ENCODE peak calls at places on chromosomes 7 and 10, in ten cellular contexts. One of them, this sample, is unnamed.

GRCh38 chr10:35637456-35637855 is 4.6 kb downstream of the FZD8 start:
- DNase-seq in NT2/D1: no peak
- DNase-seq in NCI-H748 treated with DMSO at 0.1 percent for 48 hours: no peak
- DNase-seq in cardiac muscle cell: peak
- DNase-seq in brain microvascular endothelial cell: no peak
- DNase-seq in heart left ventricle: no peak
- DNase-seq in stimulated activated CD4-positive, alpha-beta T cell treated with anti-CD3 and anti-CD28 coated beads, Interleukin-2, amount 100 ng/mL, for 48 hours: no peak
- DNase-seq in iPS-NIHi11: no peak
- DNase-seq in GM23338: peak
- DNase-seq in GM12878: no peak
- DNase-seq in this sample: no peak

GRCh38 chr10:10517866-10518265 is 499.8 kb upstream of the CELF2 start:
- DNase-seq in stimulated activated CD4-positive, alpha-beta T cell treated with anti-CD3 and anti-CD28 coated beads, Interleukin-2, amount 100 ng/mL, for 48 hours: no peak
- DNase-seq in heart left ventricle: no peak
- DNase-seq in NT2/D1: no peak
- DNase-seq in iPS-NIHi11: no peak
- DNase-seq in brain microvascular endothelial cell: no peak
- DNase-seq in GM12878: no peak
- DNase-seq in NCI-H748 treated with DMSO at 0.1 percent for 48 hours: no peak
- DNase-seq in GM23338: no peak
- DNase-seq in cardiac muscle cell: no peak
- DNase-seq in this sample: no peak

GRCh38 chr10:102280397-102281015 is 35.2 kb downstream of the GBF1 start:
- DNase-seq in GM23338: no peak
- DNase-seq in stimulated activated CD4-positive, alpha-beta T cell treated with anti-CD3 and anti-CD28 coated beads, Interleukin-2, amount 100 ng/mL, for 48 hours: no peak
- DNase-seq in heart left ventricle: peak
- DNase-seq in NCI-H748 treated with DMSO at 0.1 percent for 48 hours: no peak
- DNase-seq in GM12878: no peak
- DNase-seq in NT2/D1: no peak
- DNase-seq in brain microvascular endothelial cell: peak
- DNase-seq in iPS-NIHi11: no peak
- DNase-seq in cardiac muscle cell: peak
- DNase-seq in this sample: peak

GRCh38 chr10:3548702-3549101 is 236.3 kb downstream of the KLF6 start:
- DNase-seq in cardiac muscle cell: no peak
- DNase-seq in heart left ventricle: no peak
- DNase-seq in NCI-H748 treated with DMSO at 0.1 percent for 48 hours: no peak
- DNase-seq in GM12878: no peak
- DNase-seq in GM23338: no peak
- DNase-seq in brain microvascular endothelial cell: no peak
- DNase-seq in iPS-NIHi11: no peak
- DNase-seq in stimulated activated CD4-positive, alpha-beta T cell treated with anti-CD3 and anti-CD28 coated beads, Interleukin-2, amount 100 ng/mL, for 48 hours: no peak
- DNase-seq in NT2/D1: no peak
- DNase-seq in this sample: no peak

GRCh38 chr10:127153166-127153565 is 43.2 kb downstream of the INSYN2A start:
- DNase-seq in cardiac muscle cell: no peak
- DNase-seq in NCI-H748 treated with DMSO at 0.1 percent for 48 hours: no peak
- DNase-seq in GM23338: no peak
- DNase-seq in GM12878: no peak
- DNase-seq in iPS-NIHi11: no peak
- DNase-seq in heart left ventricle: no peak
- DNase-seq in stimulated activated CD4-positive, alpha-beta T cell treated with anti-CD3 and anti-CD28 coated beads, Interleukin-2, amount 100 ng/mL, for 48 hours: no peak
- DNase-seq in brain microvascular endothelial cell: no peak
- DNase-seq in NT2/D1: no peak
- DNase-seq in this sample: no peak

GRCh38 chr10:26468691-26469090 is 30.6 kb downstream of the APBB1IP start:
- DNase-seq in stimulated activated CD4-positive, alpha-beta T cell treated with anti-CD3 and anti-CD28 coated beads, Interleukin-2, amount 100 ng/mL, for 48 hours: no peak
- DNase-seq in NT2/D1: no peak
- DNase-seq in brain microvascular endothelial cell: no peak
- DNase-seq in cardiac muscle cell: no peak
- DNase-seq in iPS-NIHi11: no peak
- DNase-seq in NCI-H748 treated with DMSO at 0.1 percent for 48 hours: no peak
- DNase-seq in GM12878: no peak
- DNase-seq in GM23338: no peak
- DNase-seq in heart left ventricle: no peak
- DNase-seq in this sample: no peak

GRCh38 chr10:62584216-62584615 is 210.0 kb downstream of the ZNF365 start:
- DNase-seq in GM12878: no peak
- DNase-seq in NCI-H748 treated with DMSO at 0.1 percent for 48 hours: no peak
- DNase-seq in cardiac muscle cell: no peak
- DNase-seq in iPS-NIHi11: no peak
- DNase-seq in heart left ventricle: no peak
- DNase-seq in NT2/D1: no peak
- DNase-seq in brain microvascular endothelial cell: peak
- DNase-seq in GM23338: no peak
- DNase-seq in stimulated activated CD4-positive, alpha-beta T cell treated with anti-CD3 and anti-CD28 coated beads, Interleukin-2, amount 100 ng/mL, for 48 hours: no peak
- DNase-seq in this sample: no peak

GRCh38 chr7:129341838-129342806 is 92.1 kb upstream of the STRIP2 start:
- DNase-seq in heart left ventricle: no peak
- DNase-seq in GM12878: no peak
- DNase-seq in stimulated activated CD4-positive, alpha-beta T cell treated with anti-CD3 and anti-CD28 coated beads, Interleukin-2, amount 100 ng/mL, for 48 hours: no peak
- DNase-seq in iPS-NIHi11: no peak
- DNase-seq in NT2/D1: no peak
- DNase-seq in NCI-H748 treated with DMSO at 0.1 percent for 48 hours: no peak
- DNase-seq in cardiac muscle cell: no peak
- DNase-seq in GM23338: no peak
- DNase-seq in brain microvascular endothelial cell: no peak
- DNase-seq in this sample: no peak

GRCh38 chr7:46603296-46603701 is 682.2 kb upstream of the IGFBP3 start:
- DNase-seq in GM12878: no peak
- DNase-seq in GM23338: no peak
- DNase-seq in NCI-H748 treated with DMSO at 0.1 percent for 48 hours: no peak
- DNase-seq in heart left ventricle: no peak
- DNase-seq in iPS-NIHi11: no peak
- DNase-seq in NT2/D1: no peak
- DNase-seq in brain microvascular endothelial cell: peak
- DNase-seq in stimulated activated CD4-positive, alpha-beta T cell treated with anti-CD3 and anti-CD28 coated beads, Interleukin-2, amount 100 ng/mL, for 48 hours: no peak
- DNase-seq in cardiac muscle cell: peak
- DNase-seq in this sample: no peak

GRCh38 chr7:741850-742249 is 14.8 kb upstream of the PRKAR1B start:
- DNase-seq in stimulated activated CD4-positive, alpha-beta T cell treated with anti-CD3 and anti-CD28 coated beads, Interleukin-2, amount 100 ng/mL, for 48 hours: no peak
- DNase-seq in heart left ventricle: peak
- DNase-seq in NCI-H748 treated with DMSO at 0.1 percent for 48 hours: no peak
- DNase-seq in GM12878: no peak
- DNase-seq in brain microvascular endothelial cell: no peak
- DNase-seq in NT2/D1: no peak
- DNase-seq in cardiac muscle cell: no peak
- DNase-seq in GM23338: no peak
- DNase-seq in iPS-NIHi11: no peak
- DNase-seq in this sample: no peak

GRCh38 chr7:138067774-138068173 is 8.5 kb upstream of the AKR1D1 start:
- DNase-seq in stimulated activated CD4-positive, alpha-beta T cell treated with anti-CD3 and anti-CD28 coated beads, Interleukin-2, amount 100 ng/mL, for 48 hours: no peak
- DNase-seq in GM12878: no peak
- DNase-seq in iPS-NIHi11: no peak
- DNase-seq in GM23338: no peak
- DNase-seq in brain microvascular endothelial cell: no peak
- DNase-seq in cardiac muscle cell: no peak
- DNase-seq in NT2/D1: no peak
- DNase-seq in heart left ventricle: no peak
- DNase-seq in NCI-H748 treated with DMSO at 0.1 percent for 48 hours: no peak
- DNase-seq in this sample: no peak

GRCh38 chr7:2522780-2523433 is 3.3 kb downstream of the LFNG start:
- DNase-seq in GM12878: no peak
- DNase-seq in stimulated activated CD4-positive, alpha-beta T cell treated with anti-CD3 and anti-CD28 coated beads, Interleukin-2, amount 100 ng/mL, for 48 hours: peak
- DNase-seq in iPS-NIHi11: no peak
- DNase-seq in heart left ventricle: no peak
- DNase-seq in cardiac muscle cell: no peak
- DNase-seq in brain microvascular endothelial cell: peak
- DNase-seq in GM23338: peak
- DNase-seq in NT2/D1: peak
- DNase-seq in NCI-H748 treated with DMSO at 0.1 percent for 48 hours: no peak
- DNase-seq in this sample: peak

GRCh38 chr10:70542565-70542938 is 60.0 kb downstream of the PRF1 start:
- DNase-seq in GM12878: no peak
- DNase-seq in brain microvascular endothelial cell: no peak
- DNase-seq in NCI-H748 treated with DMSO at 0.1 percent for 48 hours: no peak
- DNase-seq in stimulated activated CD4-positive, alpha-beta T cell treated with anti-CD3 and anti-CD28 coated beads, Interleukin-2, amount 100 ng/mL, for 48 hours: no peak
- DNase-seq in iPS-NIHi11: no peak
- DNase-seq in heart left ventricle: no peak
- DNase-seq in GM23338: no peak
- DNase-seq in NT2/D1: no peak
- DNase-seq in cardiac muscle cell: no peak
- DNase-seq in this sample: no peak

GRCh38 chr10:42556931-42557330 is 81.4 kb downstream of the ZNF33B start:
- DNase-seq in stimulated activated CD4-positive, alpha-beta T cell treated with anti-CD3 and anti-CD28 coated beads, Interleukin-2, amount 100 ng/mL, for 48 hours: no peak
- DNase-seq in NCI-H748 treated with DMSO at 0.1 percent for 48 hours: no peak
- DNase-seq in GM12878: no peak
- DNase-seq in brain microvascular endothelial cell: no peak
- DNase-seq in GM23338: no peak
- DNase-seq in iPS-NIHi11: no peak
- DNase-seq in NT2/D1: no peak
- DNase-seq in cardiac muscle cell: no peak
- DNase-seq in heart left ventricle: no peak
- DNase-seq in this sample: no peak

GRCh38 chr10:21034241-21034640 is 137.1 kb upstream of the NEBL start:
- DNase-seq in GM12878: no peak
- DNase-seq in stimulated activated CD4-positive, alpha-beta T cell treated with anti-CD3 and anti-CD28 coated beads, Interleukin-2, amount 100 ng/mL, for 48 hours: no peak
- DNase-seq in NT2/D1: no peak
- DNase-seq in iPS-NIHi11: no peak
- DNase-seq in NCI-H748 treated with DMSO at 0.1 percent for 48 hours: no peak
- DNase-seq in cardiac muscle cell: no peak
- DNase-seq in GM23338: no peak
- DNase-seq in heart left ventricle: no peak
- DNase-seq in brain microvascular endothelial cell: no peak
- DNase-seq in this sample: no peak

GRCh38 chr7:98628916-98629525 is 11.9 kb downstream of the NPTX2 start:
- DNase-seq in stimulated activated CD4-positive, alpha-beta T cell treated with anti-CD3 and anti-CD28 coated beads, Interleukin-2, amount 100 ng/mL, for 48 hours: no peak
- DNase-seq in brain microvascular endothelial cell: no peak
- DNase-seq in GM12878: no peak
- DNase-seq in iPS-NIHi11: no peak
- DNase-seq in NT2/D1: no peak
- DNase-seq in NCI-H748 treated with DMSO at 0.1 percent for 48 hours: no peak
- DNase-seq in GM23338: no peak
- DNase-seq in heart left ventricle: no peak
- DNase-seq in cardiac muscle cell: no peak
- DNase-seq in this sample: no peak

GRCh38 chr10:44975487-44976331 is 2.9 kb downstream of the DEPP1 start:
- DNase-seq in NCI-H748 treated with DMSO at 0.1 percent for 48 hours: no peak
- DNase-seq in GM23338: peak
- DNase-seq in GM12878: no peak
- DNase-seq in stimulated activated CD4-positive, alpha-beta T cell treated with anti-CD3 and anti-CD28 coated beads, Interleukin-2, amount 100 ng/mL, for 48 hours: no peak
- DNase-seq in cardiac muscle cell: peak
- DNase-seq in NT2/D1: no peak
- DNase-seq in brain microvascular endothelial cell: peak
- DNase-seq in iPS-NIHi11: peak
- DNase-seq in heart left ventricle: no peak
- DNase-seq in this sample: peak

GRCh38 chr10:42428534-42428933 is 209.8 kb downstream of the ZNF33B start:
- DNase-seq in cardiac muscle cell: no peak
- DNase-seq in stimulated activated CD4-positive, alpha-beta T cell treated with anti-CD3 and anti-CD28 coated beads, Interleukin-2, amount 100 ng/mL, for 48 hours: no peak
- DNase-seq in NT2/D1: no peak
- DNase-seq in GM12878: no peak
- DNase-seq in iPS-NIHi11: no peak
- DNase-seq in GM23338: peak
- DNase-seq in heart left ventricle: no peak
- DNase-seq in brain microvascular endothelial cell: no peak
- DNase-seq in NCI-H748 treated with DMSO at 0.1 percent for 48 hours: no peak
- DNase-seq in this sample: no peak

GRCh38 chr10:266974-267425 is 131.7 kb downstream of the ZMYND11 start:
- DNase-seq in NT2/D1: no peak
- DNase-seq in brain microvascular endothelial cell: peak
- DNase-seq in cardiac muscle cell: no peak
- DNase-seq in iPS-NIHi11: no peak
- DNase-seq in NCI-H748 treated with DMSO at 0.1 percent for 48 hours: no peak
- DNase-seq in GM12878: peak
- DNase-seq in heart left ventricle: no peak
- DNase-seq in stimulated activated CD4-positive, alpha-beta T cell treated with anti-CD3 and anti-CD28 coated beads, Interleukin-2, amount 100 ng/mL, for 48 hours: no peak
- DNase-seq in GM23338: no peak
- DNase-seq in this sample: peak

GRCh38 chr7:100478966-100479660 is at the start of gene TSC22D4:
- DNase-seq in GM12878: peak
- DNase-seq in brain microvascular endothelial cell: peak
- DNase-seq in stimulated activated CD4-positive, alpha-beta T cell treated with anti-CD3 and anti-CD28 coated beads, Interleukin-2, amount 100 ng/mL, for 48 hours: peak
- DNase-seq in iPS-NIHi11: peak
- DNase-seq in NT2/D1: peak
- DNase-seq in GM23338: peak
- DNase-seq in NCI-H748 treated with DMSO at 0.1 percent for 48 hours: peak
- DNase-seq in heart left ventricle: peak
- DNase-seq in cardiac muscle cell: peak
- DNase-seq in this sample: peak

GRCh38 chr10:44384601-44385422 is at the start of gene CXCL12:
- DNase-seq in stimulated activated CD4-positive, alpha-beta T cell treated with anti-CD3 and anti-CD28 coated beads, Interleukin-2, amount 100 ng/mL, for 48 hours: no peak
- DNase-seq in NT2/D1: no peak
- DNase-seq in NCI-H748 treated with DMSO at 0.1 percent for 48 hours: no peak
- DNase-seq in brain microvascular endothelial cell: no peak
- DNase-seq in cardiac muscle cell: peak
- DNase-seq in heart left ventricle: peak
- DNase-seq in GM23338: peak
- DNase-seq in iPS-NIHi11: peak
- DNase-seq in GM12878: no peak
- DNase-seq in this sample: peak

GRCh38 chr7:51226042-51226755 is 90.4 kb downstream of the COBL start:
- DNase-seq in stimulated activated CD4-positive, alpha-beta T cell treated with anti-CD3 and anti-CD28 coated beads, Interleukin-2, amount 100 ng/mL, for 48 hours: no peak
- DNase-seq in iPS-NIHi11: no peak
- DNase-seq in brain microvascular endothelial cell: no peak
- DNase-seq in heart left ventricle: no peak
- DNase-seq in GM12878: no peak
- DNase-seq in NT2/D1: no peak
- DNase-seq in GM23338: no peak
- DNase-seq in cardiac muscle cell: no peak
- DNase-seq in NCI-H748 treated with DMSO at 0.1 percent for 48 hours: no peak
- DNase-seq in this sample: no peak

GRCh38 chr10:65611592-65611991 is 1314.2 kb upstream of the LRRTM3 start:
- DNase-seq in GM23338: no peak
- DNase-seq in brain microvascular endothelial cell: peak
- DNase-seq in cardiac muscle cell: no peak
- DNase-seq in GM12878: no peak
- DNase-seq in NT2/D1: no peak
- DNase-seq in NCI-H748 treated with DMSO at 0.1 percent for 48 hours: no peak
- DNase-seq in heart left ventricle: no peak
- DNase-seq in stimulated activated CD4-positive, alpha-beta T cell treated with anti-CD3 and anti-CD28 coated beads, Interleukin-2, amount 100 ng/mL, for 48 hours: no peak
- DNase-seq in iPS-NIHi11: no peak
- DNase-seq in this sample: no peak

GRCh38 chr7:44325811-44326241 is 432 bp upstream of the CAMK2B start:
- DNase-seq in cardiac muscle cell: peak
- DNase-seq in NT2/D1: peak
- DNase-seq in brain microvascular endothelial cell: no peak
- DNase-seq in iPS-NIHi11: peak
- DNase-seq in GM23338: peak
- DNase-seq in stimulated activated CD4-positive, alpha-beta T cell treated with anti-CD3 and anti-CD28 coated beads, Interleukin-2, amount 100 ng/mL, for 48 hours: no peak
- DNase-seq in NCI-H748 treated with DMSO at 0.1 percent for 48 hours: no peak
- DNase-seq in heart left ventricle: no peak
- DNase-seq in GM12878: no peak
- DNase-seq in this sample: no peak

GRCh38 chr10:29555091-29555745 is 79.6 kb downstream of the SVIL start:
- DNase-seq in iPS-NIHi11: no peak
- DNase-seq in NT2/D1: no peak
- DNase-seq in heart left ventricle: no peak
- DNase-seq in cardiac muscle cell: no peak
- DNase-seq in brain microvascular endothelial cell: no peak
- DNase-seq in NCI-H748 treated with DMSO at 0.1 percent for 48 hours: no peak
- DNase-seq in stimulated activated CD4-positive, alpha-beta T cell treated with anti-CD3 and anti-CD28 coated beads, Interleukin-2, amount 100 ng/mL, for 48 hours: no peak
- DNase-seq in GM12878: no peak
- DNase-seq in GM23338: no peak
- DNase-seq in this sample: no peak

GRCh38 chr10:117092386-117092785 is 45.7 kb downstream of the VAX1 start:
- DNase-seq in cardiac muscle cell: no peak
- DNase-seq in brain microvascular endothelial cell: no peak
- DNase-seq in NT2/D1: no peak
- DNase-seq in stimulated activated CD4-positive, alpha-beta T cell treated with anti-CD3 and anti-CD28 coated beads, Interleukin-2, amount 100 ng/mL, for 48 hours: no peak
- DNase-seq in NCI-H748 treated with DMSO at 0.1 percent for 48 hours: no peak
- DNase-seq in heart left ventricle: no peak
- DNase-seq in GM23338: no peak
- DNase-seq in iPS-NIHi11: no peak
- DNase-seq in GM12878: no peak
- DNase-seq in this sample: no peak

GRCh38 chr7:31002256-31002655 is 38.5 kb downstream of the GHRHR start:
- DNase-seq in brain microvascular endothelial cell: no peak
- DNase-seq in cardiac muscle cell: no peak
- DNase-seq in heart left ventricle: no peak
- DNase-seq in GM12878: no peak
- DNase-seq in iPS-NIHi11: no peak
- DNase-seq in stimulated activated CD4-positive, alpha-beta T cell treated with anti-CD3 and anti-CD28 coated beads, Interleukin-2, amount 100 ng/mL, for 48 hours: no peak
- DNase-seq in NT2/D1: no peak
- DNase-seq in GM23338: no peak
- DNase-seq in NCI-H748 treated with DMSO at 0.1 percent for 48 hours: no peak
- DNase-seq in this sample: no peak

This sample was measured in BE2C.